ENCODE peak calls at places on chromosomes 2 and 18, in seven cellular contexts. N is NCI-H1105 treated with DMSO at 0.1 percent for 48 hours, A is ACHN, V is GOT3, J is GM12864, G is foreskin fibroblast, E is activated T-cell treated with anti-CD3 and anti-CD28 coated beads for 1 hour. C is an unnamed sample.

GRCh38 chr2:187500585-187501359 is 52.7 kb upstream of the CALCRL start:
- DNase-seq in V (no peak), N (peak), G (peak), A (peak), E (no peak), J (no peak), C (peak)

GRCh38 chr2:179454443-179455218 is 190.0 kb upstream of the SESTD1 start:
- DNase-seq in A (peak), J (no peak), G (peak), V (no peak), N (no peak), E (no peak), C (peak)

GRCh38 chr2:212052412-212053159 is 486.0 kb downstream of the ERBB4 start:
- DNase-seq in N (no peak), G (peak), J (no peak), A (no peak), E (no peak), V (no peak), C (peak)

GRCh38 chr18:11752116-11752911 is 63.2 kb downstream of the GNAL start:
- DNase-seq in G (no peak), V (no peak), J (no peak), A (peak), N (peak), E (no peak), C (peak)

GRCh38 chr18:32160547-32160946 is 29.3 kb upstream of the MEP1B start:
- DNase-seq in V (no peak), N (no peak), A (no peak), G (no peak), J (no peak), E (no peak), C (no peak)

GRCh38 chr2:8303322-8303832 is 378.5 kb upstream of the ID2 start:
- DNase-seq in N (no peak), J (peak), G (no peak), E (peak), V (no peak), A (no peak), C (no peak)

GRCh38 chr2:102137138-102137537 is 5.4 kb upstream of the IL1R1 start:
- DNase-seq in A (no peak), N (no peak), E (no peak), G (no peak), V (no peak), J (no peak), C (no peak)

GRCh38 chr2:70124983-70125480 is 37.8 kb downstream of the PCBP1 start:
- DNase-seq in V (no peak), E (peak), N (peak), A (peak), G (no peak), J (no peak), C (peak)

GRCh38 chr2:154455871-154456270 is 242.6 kb upstream of the KCNJ3 start:
- DNase-seq in E (no peak), V (no peak), N (no peak), J (no peak), A (no peak), G (no peak), C (peak)

GRCh38 chr2:143345887-143346612 is 216.8 kb downstream of the ARHGAP15 start:
- DNase-seq in E (no peak), V (no peak), J (no peak), N (peak), A (no peak), G (peak), C (no peak)

GRCh38 chr18:46435031-46435430 is 222.0 kb downstream of the LOXHD1 start:
- DNase-seq in N (no peak), A (no peak), J (no peak), E (no peak), V (no peak), G (no peak), C (no peak)

GRCh38 chr2:12428786-12429185 is 287.9 kb upstream of the TRIB2 start:
- DNase-seq in N (no peak), G (no peak), J (no peak), E (no peak), V (no peak), A (no peak), C (no peak)

GRCh38 chr2:43774617-43775016 is 778 bp downstream of the DYNC2LI1 start:
- DNase-seq in A (no peak), V (no peak), E (no peak), J (no peak), G (no peak), N (no peak), C (no peak)

GRCh38 chr2:63643486-63643885 is 54.7 kb downstream of the MDH1 start:
- DNase-seq in E (no peak), J (no peak), G (peak), A (no peak), N (no peak), V (no peak), C (no peak)

GRCh38 chr18:14748496-14748895 is 524 bp downstream of the ANKRD30B start:
- DNase-seq in N (no peak), V (no peak), G (no peak), J (no peak), A (no peak), E (no peak), C (no peak)

GRCh38 chr2:212990697-212991096 is 160.7 kb downstream of the IKZF2 start:
- DNase-seq in V (no peak), A (no peak), G (peak), E (no peak), J (no peak), N (no peak), C (no peak)

GRCh38 chr2:45173513-45173912 is 164.3 kb upstream of the SIX2 start:
- DNase-seq in N (no peak), E (no peak), A (peak), J (no peak), V (peak), G (peak), C (peak)

GRCh38 chr2:26299488-26300092 is 46.4 kb upstream of the SELENOI start:
- DNase-seq in G (peak), E (no peak), J (no peak), A (peak), V (no peak), N (no peak), C (peak)

GRCh38 chr2:231228974-231229373 is 30.5 kb downstream of the ARMC9 start:
- DNase-seq in N (no peak), G (no peak), J (no peak), V (no peak), E (no peak), A (peak), C (no peak)

GRCh38 chr2:7427293-7428060 is 510.3 kb downstream of the RNF144A start:
- DNase-seq in E (no peak), V (no peak), G (peak), A (peak), N (peak), J (no peak), C (peak)

GRCh38 chr18:55869965-55870585 is 282.1 kb upstream of the TCF4 start:
- DNase-seq in G (peak), A (no peak), V (no peak), E (no peak), J (no peak), N (no peak), C (no peak)

GRCh38 chr2:147174824-147175254 is 670.0 kb upstream of the ACVR2A start:
- DNase-seq in E (no peak), A (no peak), V (no peak), J (no peak), G (no peak), N (no peak), C (no peak)

GRCh38 chr2:215699698-215700407 is 264.0 kb upstream of the FN1 start:
- DNase-seq in G (no peak), V (no peak), A (no peak), J (no peak), E (no peak), N (no peak), C (no peak)

GRCh38 chr2:112811841-112812306 is 24.7 kb downstream of the IL1B start:
- DNase-seq in V (no peak), A (no peak), E (no peak), J (peak), N (no peak), G (peak), C (peak)

GRCh38 chr2:79428745-79429144 is 84.1 kb upstream of the CTNNA2 start:
- DNase-seq in V (no peak), A (no peak), J (no peak), N (no peak), G (no peak), E (no peak), C (no peak)

GRCh38 chr2:239204143-239204875 is 196.5 kb downstream of the HDAC4 start:
- DNase-seq in A (no peak), G (no peak), J (no peak), N (no peak), V (no peak), E (no peak), C (no peak)

GRCh38 chr2:23606968-23607367 is 222.0 kb downstream of the KLHL29 start:
- DNase-seq in A (peak), E (no peak), N (no peak), V (no peak), G (peak), J (no peak), C (no peak)

GRCh38 chr2:112006076-112006410 is 49.0 kb upstream of the TMEM87B start:
- DNase-seq in V (no peak), A (no peak), N (no peak), J (no peak), E (no peak), G (peak), C (no peak)

GRCh38 chr2:1731512-1731962 is 12.8 kb downstream of the PXDN start:
- DNase-seq in J (no peak), A (peak), E (no peak), G (peak), V (no peak), N (no peak), C (no peak)

GRCh38 chr2:85792783-85793441 is 39.1 kb downstream of the ATOH8 start:
- DNase-seq in J (no peak), N (no peak), G (peak), E (no peak), V (no peak), A (peak), C (peak)

GRCh38 chr2:66561645-66562336 is 126.9 kb downstream of the MEIS1 start:
- DNase-seq in N (no peak), A (no peak), E (no peak), G (no peak), J (no peak), V (no peak), C (no peak)

GRCh38 chr2:239318091-239318725 is 82.6 kb downstream of the HDAC4 start:
- DNase-seq in E (no peak), N (no peak), V (no peak), J (no peak), A (no peak), G (no peak), C (no peak)

GRCh38 chr2:99159594-99159993 is 4.8 kb downstream of the LIPT1 start:
- DNase-seq in V (no peak), N (no peak), J (no peak), G (no peak), E (no peak), A (no peak), C (no peak)

GRCh38 chr2:182868049-182868422 is 1.6 kb upstream of the FRZB start:
- DNase-seq in N (no peak), E (no peak), J (no peak), G (no peak), V (no peak), A (no peak), C (no peak)

GRCh38 chr2:73640946-73641766 is 1.1 kb downstream of the NAT8 start:
- DNase-seq in G (no peak), V (no peak), J (no peak), A (no peak), N (no peak), E (no peak), C (no peak)

GRCh38 chr2:3289526-3289925 is 88.1 kb downstream of the EIPR1 start:
- DNase-seq in N (no peak), A (no peak), J (no peak), V (no peak), G (no peak), E (no peak), C (no peak)